ENCODE peak calls at places on chromosomes 12 and 14, in ten cellular contexts. One of them, this sample, is unnamed. For H3K4me1 and H3K36me3, the result is how much of the 10 kb centered on the place peaks cover.

GRCh38 chr12:87363497-87364084 is 665.6 kb downstream of the C12orf50 start:
- DNase-seq in transverse colon: no peak
- DNase-seq in mesendoderm: no peak
- DNase-seq in GM23248: no peak
- DNase-seq in sigmoid colon: no peak
- DNase-seq in heart right ventricle: no peak
- DNase-seq in endothelial cell of umbilical vein: no peak
- DNase-seq in breast epithelium: no peak
- DNase-seq in OCI-LY7: no peak
- DNase-seq in lung: no peak
- DNase-seq in this sample: no peak

GRCh38 chr14:23352506-23353432 is at the start of gene SLC22A17:
- DNase-seq in heart right ventricle: peak
- DNase-seq in mesendoderm: peak
- DNase-seq in lung: peak
- DNase-seq in transverse colon: peak
- DNase-seq in sigmoid colon: peak
- DNase-seq in OCI-LY7: no peak
- DNase-seq in breast epithelium: peak
- DNase-seq in GM23248: peak
- DNase-seq in endothelial cell of umbilical vein: peak
- DNase-seq in this sample: peak

GRCh38 chr14:29799718-29800117 is 127.9 kb downstream of the PRKD1 start:
- DNase-seq in transverse colon: no peak
- DNase-seq in breast epithelium: no peak
- DNase-seq in GM23248: no peak
- DNase-seq in sigmoid colon: no peak
- DNase-seq in heart right ventricle: no peak
- DNase-seq in mesendoderm: no peak
- DNase-seq in endothelial cell of umbilical vein: no peak
- DNase-seq in lung: no peak
- DNase-seq in OCI-LY7: no peak
- DNase-seq in this sample: no peak

GRCh38 chr14:90969493-90970166 is 90.8 kb downstream of the RPS6KA5 start:
- DNase-seq in sigmoid colon: no peak
- DNase-seq in GM23248: no peak
- DNase-seq in OCI-LY7: no peak
- DNase-seq in mesendoderm: no peak
- DNase-seq in endothelial cell of umbilical vein: peak
- DNase-seq in lung: no peak
- DNase-seq in transverse colon: no peak
- DNase-seq in breast epithelium: no peak
- DNase-seq in heart right ventricle: no peak
- DNase-seq in this sample: no peak

GRCh38 chr14:95402184-95402583 is 82.5 kb upstream of the CLMN start:
- DNase-seq in OCI-LY7: no peak
- DNase-seq in lung: no peak
- DNase-seq in GM23248: no peak
- DNase-seq in heart right ventricle: no peak
- DNase-seq in sigmoid colon: peak
- DNase-seq in transverse colon: no peak
- DNase-seq in mesendoderm: no peak
- DNase-seq in breast epithelium: no peak
- DNase-seq in endothelial cell of umbilical vein: no peak
- DNase-seq in this sample: no peak

GRCh38 chr12:106455100-106455499 is 97.6 kb downstream of the POLR3B start:
- DNase-seq in GM23248: no peak
- DNase-seq in heart right ventricle: no peak
- DNase-seq in mesendoderm: no peak
- DNase-seq in breast epithelium: no peak
- DNase-seq in lung: no peak
- DNase-seq in endothelial cell of umbilical vein: no peak
- DNase-seq in sigmoid colon: no peak
- DNase-seq in OCI-LY7: no peak
- DNase-seq in transverse colon: no peak
- DNase-seq in this sample: no peak

GRCh38 chr12:26340649-26341048 is 145.3 kb downstream of the SSPN start:
- DNase-seq in mesendoderm: no peak
- DNase-seq in lung: no peak
- DNase-seq in OCI-LY7: peak
- DNase-seq in transverse colon: peak
- DNase-seq in heart right ventricle: no peak
- DNase-seq in endothelial cell of umbilical vein: no peak
- DNase-seq in breast epithelium: no peak
- DNase-seq in GM23248: no peak
- DNase-seq in sigmoid colon: no peak
- DNase-seq in this sample: no peak

GRCh38 chr12:105843989-105844768 is 294.6 kb downstream of the NUAK1 start:
- DNase-seq in GM23248: peak
- DNase-seq in endothelial cell of umbilical vein: no peak
- DNase-seq in heart right ventricle: no peak
- DNase-seq in OCI-LY7: no peak
- DNase-seq in sigmoid colon: peak
- DNase-seq in breast epithelium: no peak
- DNase-seq in transverse colon: no peak
- DNase-seq in mesendoderm: no peak
- DNase-seq in lung: no peak
- DNase-seq in this sample: no peak

GRCh38 chr12:124736115-124737039 is 127.3 kb downstream of the SCARB1 start:
- DNase-seq in endothelial cell of umbilical vein: no peak
- DNase-seq in GM23248: no peak
- DNase-seq in heart right ventricle: no peak
- DNase-seq in transverse colon: no peak
- DNase-seq in mesendoderm: no peak
- DNase-seq in breast epithelium: no peak
- DNase-seq in lung: no peak
- DNase-seq in OCI-LY7: no peak
- DNase-seq in sigmoid colon: no peak
- DNase-seq in this sample: no peak

GRCh38 chr12:67853204-67853603 is 136.0 kb upstream of the IFNG-AS1 start:
- DNase-seq in breast epithelium: no peak
- DNase-seq in lung: no peak
- DNase-seq in OCI-LY7: no peak
- DNase-seq in mesendoderm: no peak
- DNase-seq in heart right ventricle: no peak
- DNase-seq in sigmoid colon: no peak
- DNase-seq in endothelial cell of umbilical vein: no peak
- DNase-seq in GM23248: peak
- DNase-seq in transverse colon: no peak
- DNase-seq in this sample: no peak

GRCh38 chr14:93975791-93976476 is 436 bp downstream of the ASB2 start:
- DNase-seq in endothelial cell of umbilical vein: no peak
- DNase-seq in OCI-LY7: peak
- DNase-seq in mesendoderm: peak
- DNase-seq in lung: no peak
- DNase-seq in GM23248: no peak
- DNase-seq in heart right ventricle: no peak
- DNase-seq in transverse colon: no peak
- DNase-seq in breast epithelium: no peak
- DNase-seq in sigmoid colon: no peak
- DNase-seq in this sample: no peak

GRCh38 chr12:13103391-13104033 is at the start of gene GSG1:
- DNase-seq in breast epithelium: no peak
- DNase-seq in lung: no peak
- DNase-seq in endothelial cell of umbilical vein: no peak
- DNase-seq in heart right ventricle: no peak
- DNase-seq in transverse colon: no peak
- DNase-seq in sigmoid colon: no peak
- DNase-seq in OCI-LY7: peak
- DNase-seq in GM23248: peak
- DNase-seq in mesendoderm: no peak
- DNase-seq in this sample: no peak

GRCh38 chr12:112907415-112908157 is 824 bp downstream of the OAS1 start:
- DNase-seq in sigmoid colon: no peak
- DNase-seq in transverse colon: peak
- DNase-seq in GM23248: no peak
- DNase-seq in heart right ventricle: peak
- DNase-seq in breast epithelium: no peak
- DNase-seq in endothelial cell of umbilical vein: no peak
- DNase-seq in OCI-LY7: peak
- DNase-seq in lung: no peak
- DNase-seq in mesendoderm: no peak
- DNase-seq in this sample: no peak

DNA sequence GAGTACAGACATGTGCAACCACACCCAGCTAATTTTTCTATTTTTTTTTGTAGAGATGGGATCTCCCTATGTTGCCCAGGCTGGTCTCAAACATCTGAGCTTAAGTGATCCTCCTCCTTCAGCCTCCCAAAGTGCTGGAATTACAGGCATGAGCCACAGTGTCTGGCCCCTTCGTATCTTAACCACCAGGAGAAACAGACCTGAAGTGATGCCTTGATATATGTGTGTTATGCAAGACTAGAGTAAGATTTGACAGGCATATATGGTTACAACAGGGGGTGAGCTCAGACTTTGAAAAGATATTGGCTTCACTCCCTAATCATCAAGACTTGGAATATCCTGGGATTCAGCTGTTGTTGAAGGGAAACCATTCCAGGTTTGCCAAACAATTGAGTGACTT is 10.7 kb upstream of the GALNT6 start:
- DNase-seq in heart right ventricle: no peak
- DNase-seq in transverse colon: no peak
- DNase-seq in breast epithelium: no peak
- DNase-seq in endothelial cell of umbilical vein: no peak
- DNase-seq in OCI-LY7: no peak
- DNase-seq in lung: no peak
- DNase-seq in GM23248: no peak
- DNase-seq in sigmoid colon: no peak
- DNase-seq in mesendoderm: no peak
- DNase-seq in this sample: no peak
- H3K4me1 ChIP-seq in heart right ventricle: under half
- H3K4me1 ChIP-seq in transverse colon: half or more
- H3K4me1 ChIP-seq in breast epithelium: under half
- H3K4me1 ChIP-seq in endothelial cell of umbilical vein: under half
- H3K4me1 ChIP-seq in OCI-LY7: under half
- H3K4me1 ChIP-seq in lung: under half
- H3K4me1 ChIP-seq in GM23248: under half
- H3K4me1 ChIP-seq in sigmoid colon: under half
- H3K4me1 ChIP-seq in mesendoderm: under half
- H3K4me1 ChIP-seq in this sample: under half

GRCh38 chr12:120767071-120768024 is 41.7 kb downstream of the ACADS start:
- DNase-seq in lung: peak
- DNase-seq in sigmoid colon: no peak
- DNase-seq in GM23248: no peak
- DNase-seq in mesendoderm: no peak
- DNase-seq in heart right ventricle: no peak
- DNase-seq in OCI-LY7: peak
- DNase-seq in endothelial cell of umbilical vein: no peak
- DNase-seq in breast epithelium: no peak
- DNase-seq in transverse colon: no peak
- DNase-seq in this sample: no peak
- H3K36me3 ChIP-seq in lung: under half
- H3K36me3 ChIP-seq in sigmoid colon: under half
- H3K36me3 ChIP-seq in GM23248: under half
- H3K36me3 ChIP-seq in mesendoderm: under half
- H3K36me3 ChIP-seq in heart right ventricle: half or more
- H3K36me3 ChIP-seq in OCI-LY7: under half
- H3K36me3 ChIP-seq in endothelial cell of umbilical vein: under half
- H3K36me3 ChIP-seq in breast epithelium: under half
- H3K36me3 ChIP-seq in transverse colon: under half
- H3K36me3 ChIP-seq in this sample: half or more

GRCh38 chr12:65937181-65937641 is 112.9 kb downstream of the HMGA2 start:
- DNase-seq in GM23248: peak
- DNase-seq in mesendoderm: no peak
- DNase-seq in lung: no peak
- DNase-seq in transverse colon: no peak
- DNase-seq in breast epithelium: no peak
- DNase-seq in endothelial cell of umbilical vein: no peak
- DNase-seq in heart right ventricle: no peak
- DNase-seq in sigmoid colon: no peak
- DNase-seq in OCI-LY7: no peak
- DNase-seq in this sample: no peak
- H3K4me1 ChIP-seq in GM23248: half or more
- H3K4me1 ChIP-seq in mesendoderm: under half
- H3K4me1 ChIP-seq in lung: under half
- H3K4me1 ChIP-seq in transverse colon: under half
- H3K4me1 ChIP-seq in breast epithelium: under half
- H3K4me1 ChIP-seq in endothelial cell of umbilical vein: half or more
- H3K4me1 ChIP-seq in heart right ventricle: under half
- H3K4me1 ChIP-seq in sigmoid colon: under half
- H3K4me1 ChIP-seq in OCI-LY7: under half
- H3K4me1 ChIP-seq in this sample: under half

GRCh38 chr12:63985456-63985855 is 141.0 kb downstream of the SRGAP1 start:
- DNase-seq in transverse colon: no peak
- DNase-seq in lung: no peak
- DNase-seq in GM23248: no peak
- DNase-seq in sigmoid colon: no peak
- DNase-seq in OCI-LY7: no peak
- DNase-seq in endothelial cell of umbilical vein: no peak
- DNase-seq in mesendoderm: no peak
- DNase-seq in breast epithelium: no peak
- DNase-seq in heart right ventricle: no peak
- DNase-seq in this sample: no peak

GRCh38 chr12:63994704-63995103 is 150.2 kb downstream of the SRGAP1 start:
- DNase-seq in GM23248: peak
- DNase-seq in mesendoderm: no peak
- DNase-seq in sigmoid colon: no peak
- DNase-seq in lung: no peak
- DNase-seq in breast epithelium: no peak
- DNase-seq in transverse colon: no peak
- DNase-seq in OCI-LY7: no peak
- DNase-seq in endothelial cell of umbilical vein: no peak
- DNase-seq in heart right ventricle: no peak
- DNase-seq in this sample: no peak

GRCh38 chr12:63991036-63991547 is 146.6 kb downstream of the SRGAP1 start:
- DNase-seq in GM23248: peak
- DNase-seq in mesendoderm: no peak
- DNase-seq in OCI-LY7: no peak
- DNase-seq in heart right ventricle: no peak
- DNase-seq in breast epithelium: no peak
- DNase-seq in lung: no peak
- DNase-seq in sigmoid colon: no peak
- DNase-seq in transverse colon: no peak
- DNase-seq in endothelial cell of umbilical vein: no peak
- DNase-seq in this sample: no peak

GRCh38 chr12:63985945-63986344 is 141.4 kb downstream of the SRGAP1 start:
- DNase-seq in endothelial cell of umbilical vein: no peak
- DNase-seq in heart right ventricle: no peak
- DNase-seq in mesendoderm: no peak
- DNase-seq in sigmoid colon: no peak
- DNase-seq in transverse colon: no peak
- DNase-seq in OCI-LY7: no peak
- DNase-seq in breast epithelium: no peak
- DNase-seq in lung: no peak
- DNase-seq in GM23248: no peak
- DNase-seq in this sample: no peak

DNA sequence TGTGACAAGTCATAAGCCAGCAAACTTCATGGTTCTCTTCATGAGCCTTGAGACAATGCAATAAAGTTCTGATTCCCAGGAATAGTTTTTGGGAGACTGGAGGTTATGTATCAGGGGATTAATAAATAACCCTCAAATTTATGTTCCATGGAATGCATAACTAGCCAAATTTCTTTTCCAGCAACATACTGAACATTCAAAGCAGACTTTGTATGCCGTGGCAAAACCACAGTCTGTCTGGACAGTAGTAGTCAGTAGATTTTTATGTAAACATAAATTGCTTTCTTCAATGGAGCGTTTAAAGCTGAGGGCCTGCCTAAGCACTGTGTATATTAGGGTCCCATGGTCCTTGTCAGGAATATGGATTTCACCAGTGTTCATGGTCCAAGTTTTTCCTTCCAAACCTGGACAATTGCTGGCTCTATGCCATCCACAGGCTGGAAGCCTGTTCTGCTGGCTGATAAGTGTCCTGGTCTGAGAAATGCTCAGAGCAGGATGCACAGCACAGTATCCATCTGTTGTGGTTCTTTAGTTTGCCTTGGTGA is 144.9 kb downstream of the SRGAP1 start:
- DNase-seq in sigmoid colon: no peak
- DNase-seq in breast epithelium: no peak
- DNase-seq in OCI-LY7: no peak
- DNase-seq in lung: no peak
- DNase-seq in mesendoderm: no peak
- DNase-seq in transverse colon: no peak
- DNase-seq in heart right ventricle: no peak
- DNase-seq in endothelial cell of umbilical vein: peak
- DNase-seq in GM23248: peak
- DNase-seq in this sample: no peak
- H3K36me3 ChIP-seq in sigmoid colon: under half
- H3K36me3 ChIP-seq in breast epithelium: under half
- H3K36me3 ChIP-seq in OCI-LY7: under half
- H3K36me3 ChIP-seq in lung: under half
- H3K36me3 ChIP-seq in mesendoderm: under half
- H3K36me3 ChIP-seq in transverse colon: under half
- H3K36me3 ChIP-seq in heart right ventricle: under half
- H3K36me3 ChIP-seq in endothelial cell of umbilical vein: under half
- H3K36me3 ChIP-seq in GM23248: under half
- H3K36me3 ChIP-seq in this sample: under half